ENCODE peak calls at places on chromosomes 6 and 20, in nine cellular contexts. X is astrocyte; C is SJSA1; U is adrenal gland; Y is adipocyte; T is CD8-positive, alpha-beta memory T cell; Q is GM23248; L is prostate gland; F is cardiac muscle cell. B is an unnamed sample.

GRCh38 chr6:7761047-7761446 is 35.1 kb downstream of the BMP6 start:
- DNase-seq in X (peak; percentile 16), C (no peak), U (no peak), Y (peak; percentile 48), T (no peak), Q (peak; percentile 81), L (no peak), F (no peak), B (no peak)

GRCh38 chr6:25371037-25371347 is 91.8 kb downstream of the CARMIL1 start:
- DNase-seq in X (no peak), C (no peak), U (no peak), Y (no peak), T (no peak), Q (no peak), L (no peak), F (no peak), B (no peak)

GRCh38 chr6:149334682-149335160 is 17.2 kb downstream of the TAB2 start:
- DNase-seq in X (peak; percentile 85), C (peak; percentile 69), U (peak; percentile 73), Y (peak; percentile 85), T (no peak), Q (peak; percentile 89), L (no peak), F (no peak), B (peak; percentile 60)

GRCh38 chr20:5719861-5720401 is 30.3 kb upstream of the SHLD1 start:
- DNase-seq in X (peak; percentile 30), C (no peak), U (peak; percentile 59), Y (no peak), T (no peak), Q (peak; percentile 49), L (no peak), F (no peak), B (no peak)

GRCh38 chr6:118324081-118324480 is 224.0 kb upstream of the PLN start:
- DNase-seq in X (no peak), C (no peak), U (no peak), Y (no peak), T (no peak), Q (no peak), L (no peak), F (peak; percentile 9), B (no peak)

GRCh38 chr20:16020971-16021370 is 552.3 kb downstream of the KIF16B start:
- DNase-seq in X (peak; percentile 49), C (peak; percentile 80), U (no peak), Y (peak; percentile 19), T (no peak), Q (peak; percentile 39), L (no peak), F (no peak), B (no peak)

GRCh38 chr20:19778404-19778803 is 20.3 kb downstream of the RIN2 start:
- DNase-seq in X (no peak), C (no peak), U (no peak), Y (no peak), T (no peak), Q (peak; percentile 58), L (no peak), F (no peak), B (no peak)

GRCh38 chr6:160030103-160030502 is 61.2 kb downstream of the IGF2R start:
- DNase-seq in X (peak; percentile 96), C (peak; percentile 95), U (peak; percentile 93), Y (peak; percentile 97), T (no peak), Q (peak; percentile 88), L (no peak), F (peak; percentile 87), B (peak; percentile 86)

GRCh38 chr6:106525885-106526280 is 103.4 kb downstream of the RTN4IP1 start:
- DNase-seq in X (no peak), C (no peak), U (no peak), Y (no peak), T (no peak), Q (no peak), L (no peak), F (no peak), B (no peak)

GRCh38 chr6:21769405-21769851 is 175.9 kb downstream of the SOX4 start:
- DNase-seq in X (peak; percentile 100), C (peak; percentile 88), U (no peak), Y (peak; percentile 87), T (no peak), Q (peak; percentile 89), L (no peak), F (peak; percentile 73), B (peak; percentile 74)

GRCh38 chr20:13995841-13996240 is 525 bp downstream of the MACROD2 start:
- DNase-seq in X (no peak), C (no peak), U (peak; percentile 57), Y (peak; percentile 42), T (no peak), Q (peak; percentile 54), L (peak; percentile 52), F (peak; percentile 57), B (no peak)

GRCh38 chr6:146087386-146087785 is 58.5 kb downstream of the GRM1 start:
- DNase-seq in X (no peak), C (no peak), U (no peak), Y (no peak), T (no peak), Q (no peak), L (no peak), F (no peak), B (no peak)

GRCh38 chr6:93358435-93358834 is 60.9 kb downstream of the EPHA7 start:
- DNase-seq in X (no peak), C (no peak), U (no peak), Y (no peak), T (no peak), Q (no peak), L (no peak), F (no peak), B (no peak)

GRCh38 chr20:4135385-4136077 is 120.2 kb upstream of the RNF24 start:
- DNase-seq in X (peak; percentile 98), C (peak; percentile 97), U (peak; percentile 65), Y (peak; percentile 90), T (no peak), Q (peak; percentile 99), L (no peak), F (no peak), B (peak; percentile 97)

GRCh38 chr6:42984924-42985475 is 630 bp downstream of the PPP2R5D start:
- DNase-seq in X (no peak), C (peak; percentile 26), U (no peak), Y (peak; percentile 55), T (no peak), Q (peak; percentile 44), L (no peak), F (peak; percentile 25), B (no peak)

DNA sequence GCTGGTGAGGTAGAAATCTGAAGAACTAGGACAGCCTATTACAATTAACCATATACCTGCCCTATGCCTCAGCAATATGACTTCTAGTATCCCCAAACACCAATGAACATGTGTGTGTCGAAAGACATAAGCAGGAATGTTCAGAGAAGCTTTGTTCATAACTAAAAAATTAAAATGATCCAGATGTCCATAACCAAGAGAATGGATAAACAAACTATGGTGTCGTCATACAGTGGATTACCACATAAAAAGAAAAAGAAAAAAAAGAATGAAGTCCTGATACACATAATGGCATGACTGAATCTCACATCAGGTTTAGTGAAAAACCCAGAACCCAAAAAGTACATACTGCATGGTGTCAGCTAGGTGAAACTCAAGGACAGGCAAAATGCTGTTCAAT is 73.9 kb downstream of the MDN1 start:
- DNase-seq in X (no peak), C (no peak), U (no peak), Y (peak; percentile 76), T (no peak), Q (no peak), L (no peak), F (no peak), B (peak; percentile 3)
- H3K36me3 ChIP-seq in X (peaks cover 35% of the 10 kb centered on the region), C (peaks cover 58% of the 10 kb centered on the region), U (no peaks in the 10 kb centered on the region), Y (peaks cover 49% of the 10 kb centered on the region), T (peaks cover 34% of the 10 kb centered on the region), Q (peaks cover 23% of the 10 kb centered on the region), L (peaks cover 10% of the 10 kb centered on the region), F (peaks cover 45% of the 10 kb centered on the region), B (peaks cover 4% of the 10 kb centered on the region)

DNA sequence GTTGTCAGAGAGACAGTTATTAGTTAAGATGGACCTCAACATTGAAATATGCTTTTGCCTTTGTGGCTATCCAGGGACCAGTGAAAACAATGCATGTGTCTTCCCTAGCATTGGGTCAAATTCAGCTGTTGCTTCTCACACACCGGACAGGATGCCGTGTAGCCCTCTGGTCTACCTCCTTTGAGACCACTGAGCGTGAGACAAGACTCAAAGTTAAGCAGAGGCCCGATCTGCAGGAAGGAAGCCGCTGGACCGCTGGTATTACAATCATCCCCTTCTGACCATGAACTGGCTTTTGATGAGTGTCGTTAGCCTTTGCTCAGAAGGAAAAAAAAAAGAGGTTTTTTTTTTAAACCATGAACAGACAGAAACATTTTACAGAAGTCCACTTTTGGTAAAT is 622.6 kb downstream of the QKI start:
- DNase-seq in X (no peak), C (no peak), U (no peak), Y (no peak), T (no peak), Q (no peak), L (no peak), F (no peak), B (no peak)
- H3K4me3 ChIP-seq in X (no peak overlapping the region), C (no peak overlapping the region), U (no peak overlapping the region), Y (no peak overlapping the region), T (no peak overlapping the region), Q (no peak overlapping the region), L (no peak overlapping the region), F (no peak overlapping the region), B (no peak overlapping the region)

GRCh38 chr6:37454420-37455125 is 21.6 kb downstream of the CMTR1 start:
- DNase-seq in X (no peak), C (no peak), U (no peak), Y (peak; percentile 32), T (no peak), Q (peak; percentile 67), L (no peak), F (no peak), B (no peak)

GRCh38 chr6:37456126-37456525 is 23.1 kb downstream of the CMTR1 start:
- DNase-seq in X (peak; percentile 83), C (no peak), U (no peak), Y (peak; percentile 65), T (no peak), Q (peak; percentile 95), L (no peak), F (no peak), B (peak; percentile 69)

GRCh38 chr6:37460805-37461204 is 27.8 kb downstream of the CMTR1 start:
- DNase-seq in X (no peak), C (no peak), U (no peak), Y (no peak), T (no peak), Q (no peak), L (no peak), F (no peak), B (no peak)

GRCh38 chr6:37456816-37457560 is 24.0 kb downstream of the CMTR1 start:
- DNase-seq in X (peak; percentile 89), C (no peak), U (peak; percentile 71), Y (peak; percentile 47), T (no peak), Q (peak; percentile 96), L (no peak), F (no peak), B (peak; percentile 46)

GRCh38 chr6:37459981-37460800 is 27.2 kb downstream of the CMTR1 start:
- DNase-seq in X (no peak), C (no peak), U (peak; percentile 73), Y (peak; percentile 7), T (no peak), Q (no peak), L (no peak), F (peak; percentile 52), B (no peak)
- H3K36me3 ChIP-seq in X (peaks cover 27% of the 10 kb centered on the region), C (peaks cover 72% of the 10 kb centered on the region), U (no peaks in the 10 kb centered on the region), Y (peaks cover 65% of the 10 kb centered on the region), T (peaks cover 65% of the 10 kb centered on the region), Q (peaks cover 15% of the 10 kb centered on the region), L (peaks cover 26% of the 10 kb centered on the region), F (peaks cover 30% of the 10 kb centered on the region), B (peaks cover 23% of the 10 kb centered on the region)

DNA sequence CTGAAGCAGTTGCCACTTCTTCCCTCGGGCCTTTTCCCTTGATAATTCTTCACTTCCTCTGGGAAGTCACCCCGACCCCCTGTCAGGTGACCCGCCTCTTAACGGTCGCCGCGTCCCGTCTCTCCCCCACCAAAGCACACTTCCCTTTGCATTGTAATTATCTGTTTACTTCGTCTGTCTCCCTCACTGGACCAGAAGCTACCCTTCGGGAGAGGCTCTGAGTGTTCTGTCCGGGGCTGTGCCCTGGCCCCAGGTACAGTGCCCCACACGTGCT is 771 bp upstream of the SNAI1 start:
- DNase-seq in X (no peak), C (no peak), U (no peak), Y (no peak), T (no peak), Q (no peak), L (no peak), F (no peak), B (no peak)
- H3K4me3 ChIP-seq in X (peak overlapping the region; percentile 51), C (no peak overlapping the region), U (no peak overlapping the region), Y (peak overlapping the region; percentile 96), T (peak overlapping the region; percentile 53), Q (peak overlapping the region; percentile 54), L (peak overlapping the region; percentile 36), F (no peak overlapping the region), B (no peak overlapping the region)